ENCODE peak calls at places on chromosomes 3 and 15, in nine cellular contexts. U, C, R, G, S, J, E, K and F are unnamed samples.

GRCh38 chr15:90074916-90075315 is 27.4 kb downstream of the IDH2 start:
- DNase-seq in G (no peak), J (no peak), S (no peak), U (no peak), C (no peak), E (no peak), K (no peak), R (no peak), F (no peak)

GRCh38 chr3:196274585-196274984 is 12.9 kb downstream of the PCYT1A start:
- DNase-seq in K (no peak), U (peak), G (no peak), J (peak), C (no peak), R (no peak), S (peak), E (peak), F (peak)

GRCh38 chr15:101179341-101180153 is 72.3 kb downstream of the CHSY1 start:
- DNase-seq in E (peak), S (peak), R (no peak), C (no peak), G (no peak), J (peak), K (no peak), U (no peak), F (no peak)

GRCh38 chr3:186151077-186151971 is 42.4 kb upstream of the ETV5 start:
- DNase-seq in C (no peak), J (peak), K (no peak), R (no peak), G (no peak), S (no peak), E (peak), U (no peak), F (no peak)

GRCh38 chr15:70892002-70892911 is at the start of the genes LRRC49 and THAP10:
- DNase-seq in S (peak), K (peak), E (peak), R (peak), G (peak), C (peak), U (no peak), J (peak), F (peak)

GRCh38 chr15:63244976-63245645 is 32.3 kb upstream of the APH1B start:
- DNase-seq in K (no peak), R (no peak), C (peak), J (no peak), S (no peak), E (peak), U (no peak), G (no peak), F (no peak)

GRCh38 chr15:92603278-92603677 is 52.3 kb downstream of the FAM174B start:
- DNase-seq in S (no peak), J (no peak), K (no peak), E (no peak), U (no peak), R (no peak), G (no peak), C (no peak), F (no peak)

GRCh38 chr3:111735271-111735758 is 123.8 kb upstream of the PHLDB2 start:
- DNase-seq in R (no peak), U (no peak), S (peak), K (peak), G (no peak), E (peak), C (peak), J (peak), F (peak)

GRCh38 chr3:186520957-186521842 is 23.0 kb downstream of the CRYGS start:
- DNase-seq in U (no peak), K (no peak), E (no peak), C (no peak), S (no peak), G (no peak), R (no peak), J (no peak), F (no peak)

GRCh38 chr3:77227567-77227966 is 187.7 kb downstream of the ROBO2 start:
- DNase-seq in U (no peak), E (no peak), R (no peak), S (no peak), J (no peak), G (no peak), C (no peak), K (no peak), F (no peak)

GRCh38 chr15:63478243-63478642 is 26.1 kb upstream of the USP3 start:
- DNase-seq in K (no peak), U (no peak), C (no peak), S (no peak), J (no peak), E (no peak), R (no peak), G (no peak), F (no peak)

GRCh38 chr15:70271422-70272088 is 173.8 kb upstream of the TLE3 start:
- DNase-seq in G (no peak), C (peak), J (peak), S (peak), E (peak), U (no peak), K (peak), R (peak), F (peak)

GRCh38 chr3:13317596-13318320 is 102.4 kb downstream of the NUP210 start:
- DNase-seq in K (no peak), E (no peak), C (no peak), J (no peak), S (no peak), U (no peak), G (no peak), R (no peak), F (no peak)

GRCh38 chr15:70096215-70096974 is 1.3 kb downstream of the TLE3 start:
- DNase-seq in K (peak), E (peak), C (peak), R (peak), G (no peak), J (peak), S (peak), U (peak), F (peak)

GRCh38 chr3:172065534-172065933 is 26.2 kb downstream of the FNDC3B start:
- DNase-seq in S (peak), J (peak), E (peak), C (peak), R (no peak), U (no peak), G (no peak), K (no peak), F (no peak)

GRCh38 chr3:160697628-160698382 is 20.8 kb downstream of the ARL14 start:
- DNase-seq in U (no peak), E (peak), J (peak), S (peak), C (peak), G (no peak), K (no peak), R (no peak), F (peak)

GRCh38 chr3:169659858-169660614 is 3.5 kb downstream of the MECOM start:
- DNase-seq in S (no peak), C (peak), E (no peak), U (no peak), R (no peak), K (no peak), G (no peak), J (peak), F (no peak)

GRCh38 chr3:131386429-131386926 is 4.9 kb downstream of the NUDT16 start:
- DNase-seq in J (peak), C (peak), U (no peak), R (peak), S (peak), K (peak), E (no peak), G (peak), F (no peak)

GRCh38 chr15:51382787-51383186 is 41.3 kb downstream of the GLDN start:
- DNase-seq in R (no peak), K (peak), C (peak), U (no peak), G (no peak), S (peak), E (peak), J (peak), F (peak)

DNA sequence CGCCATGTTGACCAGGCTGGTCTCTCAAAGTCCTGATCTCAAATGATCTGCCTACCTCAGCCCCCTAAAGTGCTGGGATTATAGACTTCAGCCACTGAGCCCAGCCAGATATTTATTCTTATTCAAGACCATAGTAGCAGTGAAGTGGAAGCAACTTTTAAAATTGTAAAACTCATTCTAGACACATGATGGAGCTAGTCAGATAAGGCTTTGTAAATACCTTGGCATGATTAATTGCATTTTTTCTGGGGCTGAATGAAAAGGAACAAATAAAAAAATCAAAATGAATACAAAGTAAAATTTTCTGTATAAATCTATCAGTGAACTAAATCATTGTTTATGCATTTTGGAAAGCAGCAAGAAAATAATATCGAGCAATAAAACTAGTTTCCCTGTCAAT is 4.1 kb upstream of the MYO1E start:
- DNase-seq in R (no peak), S (no peak), U (no peak), E (no peak), J (no peak), C (peak), K (no peak), G (no peak), F (no peak)
- TF ChIP-seq CTCF in R (no peak), S (no peak), U (no peak), E (no peak), J (peak), C (no peak), K (peak), G (no peak), F (peak)

GRCh38 chr3:9500108-9501050 is 53.2 kb downstream of the LHFPL4 start:
- DNase-seq in R (no peak), U (peak), J (peak), S (peak), E (peak), C (peak), K (peak), G (no peak), F (peak)
- TF ChIP-seq CTCF in R (peak), U (peak), J (peak), S (peak), E (peak), C (peak), K (peak), G (peak), F (peak)

GRCh38 chr15:60076582-60077263 is 72.6 kb downstream of the FOXB1 start:
- DNase-seq in G (no peak), K (no peak), U (no peak), R (no peak), E (no peak), C (no peak), J (no peak), S (no peak), F (no peak)

GRCh38 chr15:60076055-60076454 is 71.9 kb downstream of the FOXB1 start:
- DNase-seq in G (no peak), K (no peak), S (no peak), E (no peak), C (no peak), U (no peak), J (no peak), R (no peak), F (no peak)

GRCh38 chr15:60081976-60082375 is 77.9 kb downstream of the FOXB1 start:
- DNase-seq in U (no peak), R (no peak), J (no peak), K (no peak), G (no peak), S (no peak), E (no peak), C (no peak), F (no peak)

GRCh38 chr15:60077581-60078359 is 73.7 kb downstream of the FOXB1 start:
- DNase-seq in K (no peak), R (no peak), S (no peak), E (no peak), U (no peak), C (no peak), G (no peak), J (no peak), F (no peak)

DNA sequence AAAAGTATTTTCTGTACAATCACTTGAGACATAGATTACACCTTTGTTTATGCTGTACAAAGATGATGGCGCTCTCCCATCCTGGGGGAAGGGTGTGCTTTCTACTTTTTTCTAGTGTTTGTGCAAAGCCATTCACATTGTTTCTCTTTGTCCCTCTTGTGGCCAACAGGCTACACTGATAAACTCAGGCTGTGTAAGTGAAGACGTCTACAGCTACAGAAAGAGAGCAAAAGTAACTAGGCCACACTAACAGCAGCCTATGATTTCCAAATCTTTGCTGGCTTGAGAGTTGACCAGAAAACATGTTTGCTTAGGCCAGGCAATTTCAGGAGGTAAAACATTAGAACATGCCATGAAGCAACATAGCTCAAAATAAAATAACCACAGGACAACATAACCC is 75.1 kb downstream of the FOXB1 start:
- DNase-seq in J (no peak), U (no peak), E (no peak), K (no peak), C (no peak), R (no peak), G (no peak), S (no peak), F (no peak)
- TF ChIP-seq CTCF in J (peak), U (no peak), E (peak), K (peak), C (no peak), R (no peak), G (no peak), S (peak), F (no peak)

GRCh38 chr3:51390600-51391074 is 448 bp upstream of the RBM15B start:
- DNase-seq in K (no peak), C (no peak), U (no peak), R (no peak), G (no peak), E (no peak), J (no peak), S (no peak), F (no peak)

GRCh38 chr3:51391566-51392300 is 648 bp downstream of the RBM15B start:
- DNase-seq in E (peak), R (no peak), S (peak), C (peak), G (no peak), J (peak), U (peak), K (peak), F (peak)

GRCh38 chr3:51390186-51390585 is 899 bp upstream of the RBM15B start:
- DNase-seq in S (no peak), E (no peak), J (no peak), C (no peak), R (no peak), U (no peak), G (no peak), K (no peak), F (no peak)

GRCh38 chr3:51392301-51393095 is 1.4 kb downstream of the RBM15B start:
- DNase-seq in K (no peak), S (no peak), U (no peak), E (no peak), G (no peak), R (no peak), C (no peak), J (no peak), F (no peak)

GRCh38 chr3:51391075-51391565 is at the start of gene RBM15B:
- DNase-seq in R (peak), E (peak), G (peak), S (peak), K (peak), J (peak), C (peak), U (peak), F (peak)
- TF ChIP-seq CTCF in R (peak), E (no peak), G (peak), S (peak), K (peak), J (peak), C (peak), U (peak), F (peak)

GRCh38 chr3:109023656-109024254 is 70.1 kb upstream of the GUCA1C start:
- DNase-seq in J (peak), S (peak), U (no peak), G (no peak), R (no peak), E (peak), C (peak), K (peak), F (peak)
- TF ChIP-seq CTCF in J (peak), S (peak), U (peak), G (peak), R (peak), E (peak), C (peak), K (peak), F (peak)

GRCh38 chr15:77905301-77905920 is 172.1 kb downstream of the TBC1D2B start:
- DNase-seq in R (no peak), C (no peak), U (no peak), S (no peak), J (no peak), G (no peak), K (no peak), E (no peak), F (no peak)

GRCh38 chr15:77909131-77909940 is 168.2 kb downstream of the TBC1D2B start:
- DNase-seq in J (no peak), S (no peak), R (no peak), E (no peak), G (no peak), K (no peak), C (no peak), U (no peak), F (no peak)

GRCh38 chr15:77904436-77904821 is 173.1 kb downstream of the TBC1D2B start:
- DNase-seq in J (no peak), U (no peak), R (no peak), G (no peak), C (no peak), K (no peak), S (no peak), E (no peak), F (no peak)

GRCh38 chr15:77904901-77905300 is 172.6 kb downstream of the TBC1D2B start:
- DNase-seq in G (no peak), S (no peak), E (no peak), C (no peak), J (no peak), U (no peak), K (no peak), R (no peak), F (no peak)

GRCh38 chr15:77907824-77908751 is 169.4 kb downstream of the TBC1D2B start:
- DNase-seq in G (no peak), K (peak), C (no peak), E (peak), U (no peak), R (no peak), S (peak), J (peak), F (peak)
- TF ChIP-seq CTCF in G (peak), K (no peak), C (peak), E (peak), U (no peak), R (no peak), S (peak), J (peak), F (peak)